ENCODE peak calls at places on chromosomes 5 and 9, in four cellular contexts. One of them, this sample, is unnamed.

GRCh38 chr5:177430972-177431316 is 4.5 kb downstream of the GRK6 start:
- DNase-seq in prostate gland: no peak
- DNase-seq in fibroblast of mammary gland: no peak
- DNase-seq in AG10803: no peak
- DNase-seq in this sample: no peak

GRCh38 chr9:107471562-107471961 is 18.0 kb downstream of the KLF4 start:
- DNase-seq in prostate gland: no peak
- DNase-seq in fibroblast of mammary gland: peak
- DNase-seq in AG10803: no peak
- DNase-seq in this sample: no peak

GRCh38 chr5:73591102-73591695 is 25.7 kb downstream of the UTP15 start:
- DNase-seq in prostate gland: peak
- DNase-seq in fibroblast of mammary gland: peak
- DNase-seq in AG10803: peak
- DNase-seq in this sample: peak

GRCh38 chr9:127223810-127224177 is 40.8 kb upstream of the GARNL3 start:
- DNase-seq in prostate gland: no peak
- DNase-seq in fibroblast of mammary gland: no peak
- DNase-seq in AG10803: no peak
- DNase-seq in this sample: no peak

GRCh38 chr5:40033411-40033810 is 608.6 kb upstream of the DAB2 start:
- DNase-seq in prostate gland: no peak
- DNase-seq in fibroblast of mammary gland: no peak
- DNase-seq in AG10803: no peak
- DNase-seq in this sample: no peak

GRCh38 chr5:34844999-34845398 is 6.0 kb downstream of the TTC23L start:
- DNase-seq in prostate gland: no peak
- DNase-seq in fibroblast of mammary gland: no peak
- DNase-seq in AG10803: no peak
- DNase-seq in this sample: no peak

GRCh38 chr5:84092738-84093137 is 291.9 kb downstream of the EDIL3 start:
- DNase-seq in prostate gland: no peak
- DNase-seq in fibroblast of mammary gland: no peak
- DNase-seq in AG10803: no peak
- DNase-seq in this sample: no peak

GRCh38 chr5:130978475-130978874 is 186.6 kb downstream of the HINT1 start:
- DNase-seq in prostate gland: no peak
- DNase-seq in fibroblast of mammary gland: peak
- DNase-seq in AG10803: peak
- DNase-seq in this sample: peak

GRCh38 chr9:93149361-93149760 is 15.3 kb upstream of the NINJ1 start:
- DNase-seq in prostate gland: no peak
- DNase-seq in fibroblast of mammary gland: no peak
- DNase-seq in AG10803: no peak
- DNase-seq in this sample: no peak

GRCh38 chr5:66222455-66222854 is 78.4 kb downstream of the SREK1 start:
- DNase-seq in prostate gland: no peak
- DNase-seq in fibroblast of mammary gland: no peak
- DNase-seq in AG10803: no peak
- DNase-seq in this sample: no peak

GRCh38 chr5:60497706-60498500 is 202.1 kb downstream of the DEPDC1B start:
- DNase-seq in prostate gland: no peak
- DNase-seq in fibroblast of mammary gland: peak
- DNase-seq in AG10803: peak
- DNase-seq in this sample: peak

GRCh38 chr5:20615888-20616563 is 628.0 kb upstream of the CDH18 start:
- DNase-seq in prostate gland: no peak
- DNase-seq in fibroblast of mammary gland: no peak
- DNase-seq in AG10803: no peak
- DNase-seq in this sample: no peak

GRCh38 chr5:119360905-119361605 is 5.2 kb downstream of the TNFAIP8 start:
- DNase-seq in prostate gland: no peak
- DNase-seq in fibroblast of mammary gland: peak
- DNase-seq in AG10803: peak
- DNase-seq in this sample: peak

GRCh38 chr9:69615880-69616279 is 56.3 kb downstream of the APBA1 start:
- DNase-seq in prostate gland: no peak
- DNase-seq in fibroblast of mammary gland: no peak
- DNase-seq in AG10803: no peak
- DNase-seq in this sample: no peak

GRCh38 chr9:109737295-109737694 is 42.7 kb upstream of the PALM2AKAP2 start:
- DNase-seq in prostate gland: no peak
- DNase-seq in fibroblast of mammary gland: no peak
- DNase-seq in AG10803: no peak
- DNase-seq in this sample: no peak

GRCh38 chr5:146541956-146542849 is 26.2 kb upstream of the GPR151 start:
- DNase-seq in prostate gland: peak
- DNase-seq in fibroblast of mammary gland: peak
- DNase-seq in AG10803: peak
- DNase-seq in this sample: peak

GRCh38 chr9:91978739-91979414 is 28.8 kb upstream of the ROR2 start:
- DNase-seq in prostate gland: peak
- DNase-seq in fibroblast of mammary gland: peak
- DNase-seq in AG10803: peak
- DNase-seq in this sample: peak

GRCh38 chr5:132176543-132176945 is 51.1 kb downstream of the P4HA2 start:
- DNase-seq in prostate gland: no peak
- DNase-seq in fibroblast of mammary gland: no peak
- DNase-seq in AG10803: no peak
- DNase-seq in this sample: no peak

GRCh38 chr9:108534741-108535140 is 321.0 kb downstream of the ACTL7B start:
- DNase-seq in prostate gland: no peak
- DNase-seq in fibroblast of mammary gland: peak
- DNase-seq in AG10803: peak
- DNase-seq in this sample: peak

GRCh38 chr9:90007516-90008430 is 403.0 kb downstream of the GADD45G start:
- DNase-seq in prostate gland: no peak
- DNase-seq in fibroblast of mammary gland: peak
- DNase-seq in AG10803: peak
- DNase-seq in this sample: peak

GRCh38 chr9:128323192-128323730 is 622 bp downstream of the COQ4 start:
- DNase-seq in prostate gland: no peak
- DNase-seq in fibroblast of mammary gland: peak
- DNase-seq in AG10803: peak
- DNase-seq in this sample: peak

GRCh38 chr9:136808075-136808780 is 480 bp downstream of the RABL6 start:
- DNase-seq in prostate gland: no peak
- DNase-seq in fibroblast of mammary gland: no peak
- DNase-seq in AG10803: no peak
- DNase-seq in this sample: no peak

GRCh38 chr5:135593886-135594285 is 15.1 kb upstream of the CXCL14 start:
- DNase-seq in prostate gland: no peak
- DNase-seq in fibroblast of mammary gland: no peak
- DNase-seq in AG10803: no peak
- DNase-seq in this sample: no peak

GRCh38 chr9:114777841-114778240 is 28.0 kb downstream of the TNFSF15 start:
- DNase-seq in prostate gland: no peak
- DNase-seq in fibroblast of mammary gland: peak
- DNase-seq in AG10803: peak
- DNase-seq in this sample: no peak

GRCh38 chr5:155728146-155728856 is 598.7 kb upstream of the SGCD start:
- DNase-seq in prostate gland: peak
- DNase-seq in fibroblast of mammary gland: peak
- DNase-seq in AG10803: peak
- DNase-seq in this sample: no peak

GRCh38 chr9:76905984-76906861 is at the start of gene PRUNE2:
- DNase-seq in prostate gland: peak
- DNase-seq in fibroblast of mammary gland: peak
- DNase-seq in AG10803: peak
- DNase-seq in this sample: peak

GRCh38 chr5:99130081-99130480 is 201.3 kb upstream of the CHD1 start:
- DNase-seq in prostate gland: no peak
- DNase-seq in fibroblast of mammary gland: no peak
- DNase-seq in AG10803: no peak
- DNase-seq in this sample: no peak

GRCh38 chr9:112361602-112362001 is 18.3 kb upstream of the HSDL2 start:
- DNase-seq in prostate gland: peak
- DNase-seq in fibroblast of mammary gland: peak
- DNase-seq in AG10803: peak
- DNase-seq in this sample: peak

GRCh38 chr9:109258619-109259321 is 62.1 kb downstream of the EPB41L4B start:
- DNase-seq in prostate gland: no peak
- DNase-seq in fibroblast of mammary gland: no peak
- DNase-seq in AG10803: no peak
- DNase-seq in this sample: no peak

GRCh38 chr9:114196924-114197570 is 41.7 kb downstream of the COL27A1 start:
- DNase-seq in prostate gland: no peak
- DNase-seq in fibroblast of mammary gland: no peak
- DNase-seq in AG10803: no peak
- DNase-seq in this sample: no peak

DNA sequence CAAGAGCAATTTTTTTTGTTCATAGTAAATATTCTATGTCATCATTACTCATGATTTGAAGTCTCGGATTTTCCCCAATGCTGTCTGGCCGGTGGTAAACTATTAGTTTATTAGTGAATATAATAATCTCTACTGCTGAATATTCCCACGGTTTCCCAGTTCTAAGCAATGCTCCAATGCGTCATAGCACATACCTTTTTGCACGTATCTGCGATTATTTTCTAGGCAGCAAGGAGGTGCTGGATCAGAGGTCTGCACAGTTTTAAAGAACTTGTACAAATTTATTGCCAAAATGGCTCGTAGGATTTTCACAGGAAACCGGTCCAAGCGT is 43.9 kb upstream of the TCF7 start:
- DNase-seq in prostate gland: no peak
- DNase-seq in fibroblast of mammary gland: peak
- DNase-seq in AG10803: no peak
- DNase-seq in this sample: peak
- TF ChIP-seq CTCF in prostate gland: no peak
- TF ChIP-seq CTCF in fibroblast of mammary gland: no peak
- TF ChIP-seq CTCF in AG10803: no peak
- TF ChIP-seq CTCF in this sample: peak

DNA sequence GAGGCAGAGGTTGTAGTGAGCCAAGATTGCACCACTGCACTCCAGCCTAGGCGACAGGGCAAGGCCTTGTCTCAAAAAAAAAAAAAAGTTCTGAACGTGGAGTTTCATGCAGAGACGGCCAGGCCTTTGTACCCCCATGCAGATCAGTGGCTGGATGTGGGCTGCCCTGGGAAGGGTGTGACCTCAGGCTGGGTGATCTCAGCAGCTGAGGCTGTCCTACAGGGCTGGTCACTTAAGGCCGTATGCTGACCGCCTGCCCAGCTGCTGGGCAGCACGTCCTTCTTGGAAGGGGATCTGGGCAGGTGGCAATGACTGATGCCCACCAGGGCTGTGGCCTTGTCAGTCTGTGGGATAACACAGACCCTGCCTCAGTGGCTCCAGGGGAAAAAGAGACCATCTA is 37.2 kb upstream of the GRHPR start:
- DNase-seq in prostate gland: no peak
- DNase-seq in fibroblast of mammary gland: no peak
- DNase-seq in AG10803: no peak
- DNase-seq in this sample: no peak
- H3K4me3 ChIP-seq in prostate gland: no peak
- H3K4me3 ChIP-seq in fibroblast of mammary gland: no peak
- H3K4me3 ChIP-seq in AG10803: no peak
- H3K4me3 ChIP-seq in this sample: no peak

DNA sequence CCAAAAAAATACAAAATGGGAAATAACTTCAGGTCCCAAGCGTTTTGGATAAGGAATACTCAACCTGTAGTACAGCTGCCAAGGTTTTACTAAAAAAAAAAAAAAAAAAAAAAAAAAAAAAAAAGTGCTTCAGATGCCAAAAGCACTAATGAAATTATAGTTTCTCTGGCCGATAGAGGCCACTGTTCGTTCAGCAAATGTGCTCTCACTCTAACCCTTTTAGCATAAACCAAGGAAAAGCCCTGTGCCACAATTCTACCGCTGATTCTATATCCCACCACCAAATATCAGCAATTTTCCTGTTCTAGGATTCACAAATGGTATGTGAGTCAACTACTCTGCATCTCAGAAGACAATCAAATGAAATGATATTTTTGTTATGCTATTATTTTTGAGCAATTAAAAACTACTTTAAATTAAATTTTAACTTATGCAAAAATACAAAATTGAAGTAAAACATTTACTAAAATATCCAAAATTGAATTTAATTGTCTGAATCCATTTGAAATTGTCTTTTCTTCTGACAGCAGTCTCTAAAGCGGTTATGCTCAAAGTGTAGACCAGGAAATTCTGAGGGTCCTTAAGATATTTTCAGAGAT is 79.8 kb downstream of the RICTOR start:
- DNase-seq in prostate gland: peak
- DNase-seq in fibroblast of mammary gland: peak
- DNase-seq in AG10803: peak
- DNase-seq in this sample: peak
- TF ChIP-seq CTCF in prostate gland: no peak
- TF ChIP-seq CTCF in fibroblast of mammary gland: peak
- TF ChIP-seq CTCF in AG10803: peak
- TF ChIP-seq CTCF in this sample: peak

DNA sequence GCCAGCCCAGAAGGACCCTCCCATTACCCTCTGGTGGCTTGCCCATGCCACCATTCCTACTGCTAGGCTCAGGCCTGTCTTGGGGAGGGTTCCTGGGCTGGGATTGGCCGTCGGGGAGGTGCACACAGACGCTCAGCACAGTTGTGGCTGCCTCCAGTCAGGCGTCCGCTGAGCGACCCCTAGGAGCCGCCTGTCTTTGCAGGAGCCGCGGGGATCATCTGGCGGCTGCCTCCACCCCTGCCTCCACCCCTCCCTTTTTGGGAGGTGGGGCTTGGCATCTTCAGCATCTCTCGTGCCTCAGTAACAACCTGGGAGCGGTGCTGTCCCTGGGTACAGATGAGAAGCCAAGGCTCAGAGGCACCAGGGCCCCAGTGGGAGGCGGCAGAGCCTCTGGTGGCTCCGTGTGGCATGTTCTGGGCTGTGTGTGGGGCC is 39.6 kb downstream of the RXRA start:
- DNase-seq in prostate gland: peak
- DNase-seq in fibroblast of mammary gland: peak
- DNase-seq in AG10803: peak
- DNase-seq in this sample: peak
- H3K4me3 ChIP-seq in prostate gland: no peak
- H3K4me3 ChIP-seq in fibroblast of mammary gland: no peak
- H3K4me3 ChIP-seq in AG10803: no peak
- H3K4me3 ChIP-seq in this sample: peak

This sample was measured in fibroblast of the aortic adventitia.